ENCODE peak calls at places on chromosomes 2 and 18, in four cellular contexts. O is HepG2, C is K562, Y is HCT116. S is an unnamed sample.

GRCh38 chr18:76482971-76483691 is 11.9 kb downstream of the ZNF516 start:
- DNase-seq in O (no peak), C (no peak), Y (no peak), S (no peak)

GRCh38 chr2:85353876-85354285 is 447 bp downstream of the RETSAT start:
- DNase-seq in O (peak; percentile 25), C (peak; percentile 53), Y (peak; percentile 12), S (no peak)

GRCh38 chr2:80048296-80048695 is 256.3 kb downstream of the LRRTM1 start:
- DNase-seq in O (no peak), C (no peak), Y (no peak), S (no peak)

GRCh38 chr18:58180738-58181353 is 136.8 kb downstream of the NEDD4L start:
- DNase-seq in O (peak; percentile 37), C (peak; percentile 53), Y (no peak), S (no peak)

GRCh38 chr2:21268197-21268870 is 144.6 kb downstream of the TDRD15 start:
- DNase-seq in O (no peak), C (no peak), Y (no peak), S (no peak)

GRCh38 chr2:65319674-65320041 is 92.0 kb downstream of the ACTR2 start:
- DNase-seq in O (no peak), C (no peak), Y (no peak), S (no peak)

GRCh38 chr18:3596324-3597158 is 146.6 kb downstream of the TGIF1 start:
- DNase-seq in O (peak; percentile 88), C (peak; percentile 82), Y (no peak), S (no peak)

GRCh38 chr2:240149943-240150784 is 9.7 kb upstream of the OTOS start:
- DNase-seq in O (peak; percentile 40), C (peak; percentile 66), Y (peak; percentile 33), S (no peak)

GRCh38 chr2:221914334-221914733 is 342.2 kb upstream of the EPHA4 start:
- DNase-seq in O (no peak), C (no peak), Y (no peak), S (no peak)

GRCh38 chr2:36456227-36456788 is 100.7 kb downstream of the CRIM1 start:
- DNase-seq in O (no peak), C (no peak), Y (no peak), S (no peak)

GRCh38 chr2:40220177-40220925 is 231.5 kb downstream of the SLC8A1 start:
- DNase-seq in O (no peak), C (no peak), Y (no peak), S (no peak)

GRCh38 chr2:99688699-99689098 is 198.9 kb upstream of the REV1 start:
- DNase-seq in O (no peak), C (no peak), Y (no peak), S (no peak)

GRCh38 chr2:8202139-8202538 is 479.7 kb upstream of the ID2 start:
- DNase-seq in O (no peak), C (no peak), Y (no peak), S (no peak)

GRCh38 chr2:233832414-233832813 is 21.9 kb downstream of the HJURP start:
- DNase-seq in O (no peak), C (no peak), Y (no peak), S (no peak)

GRCh38 chr2:102238039-102238756 is 51.4 kb downstream of the IL1RL2 start:
- DNase-seq in O (no peak), C (no peak), Y (no peak), S (no peak)

GRCh38 chr18:32896781-32897547 is 124.1 kb upstream of the KLHL14 start:
- DNase-seq in O (no peak), C (no peak), Y (no peak), S (no peak)

GRCh38 chr2:84395819-84396218 is 63.3 kb downstream of the SUCLG1 start:
- DNase-seq in O (no peak), C (no peak), Y (no peak), S (no peak)

GRCh38 chr2:206831442-206831995 is 66.1 kb downstream of the FASTKD2 start:
- DNase-seq in O (no peak), C (no peak), Y (no peak), S (no peak)

GRCh38 chr2:197097578-197098366 is 171.3 kb upstream of the PGAP1 start:
- DNase-seq in O (no peak), C (no peak), Y (no peak), S (no peak)

DNA sequence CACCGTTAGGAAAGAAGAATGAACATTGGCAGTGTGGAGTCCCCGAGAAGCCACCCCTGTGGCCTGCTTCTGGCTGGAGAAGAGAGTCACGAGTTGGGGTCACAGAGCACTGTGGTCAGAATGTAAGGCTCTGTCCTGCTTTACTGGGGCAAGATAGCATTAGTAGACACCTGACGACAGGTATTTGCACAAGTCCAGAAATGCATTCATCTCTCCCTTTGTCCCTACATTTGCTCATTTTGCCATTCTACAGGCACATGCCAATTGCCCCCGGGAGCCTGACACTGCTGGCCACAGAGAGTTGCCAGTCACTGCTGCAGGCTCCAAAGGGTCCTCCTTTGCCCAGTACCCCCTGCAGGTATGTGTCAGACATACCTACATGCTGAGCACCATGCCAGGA is 133.3 kb downstream of the SMAD2 start:
- DNase-seq in O (no peak), C (no peak), Y (no peak), S (no peak)
- TF ChIP-seq TCF7L2 in O (no peak), C (no peak), Y (no peak), S (no peak)

GRCh38 chr2:2775018-2775417 is 443.9 kb upstream of the MYT1L start:
- DNase-seq in O (no peak), C (no peak), Y (no peak), S (no peak)
- H3K9me3 ChIP-seq in O (no peaks in the 10 kb centered on the region), C (no peaks in the 10 kb centered on the region), Y (no peaks in the 10 kb centered on the region), S (no peaks in the 10 kb centered on the region)

GRCh38 chr2:55133467-55134315 is 83.4 kb upstream of the RTN4 start:
- DNase-seq in O (peak; percentile 81), C (peak; percentile 41), Y (no peak), S (no peak)
- TF ChIP-seq TCF7L2 in O (no peak), C (no peak), Y (no peak), S (no peak)

DNA sequence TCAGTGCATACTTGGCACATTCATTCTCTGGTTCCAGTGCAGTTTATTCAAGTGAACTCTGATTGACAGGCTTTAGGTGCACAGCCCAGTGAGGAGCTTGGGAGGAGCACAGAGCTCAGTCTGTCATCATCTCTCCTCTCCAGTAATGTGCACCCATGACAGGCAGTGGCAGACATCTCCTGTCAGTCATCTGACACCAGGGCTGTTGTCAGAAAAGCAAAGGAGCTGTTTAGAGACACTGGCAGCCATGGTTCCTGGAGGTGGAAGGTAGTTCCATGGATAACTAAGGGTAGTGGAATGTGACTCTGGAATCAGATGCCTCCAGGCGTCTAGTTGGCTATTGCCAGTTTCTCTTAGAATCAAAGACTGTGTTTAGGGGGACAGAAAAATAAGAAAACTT is 308.8 kb downstream of the DCDC2C start:
- DNase-seq in O (no peak), C (no peak), Y (no peak), S (no peak)
- H3K9me3 ChIP-seq in O (no peaks in the 10 kb centered on the region), C (no peaks in the 10 kb centered on the region), Y (no peaks in the 10 kb centered on the region), S (no peaks in the 10 kb centered on the region)

GRCh38 chr2:164737612-164738081 is 104.0 kb downstream of the COBLL1 start:
- DNase-seq in O (peak; percentile 82), C (peak; percentile 17), Y (peak; percentile 73), S (no peak)
- TF ChIP-seq TCF7L2 in O (no peak), C (no peak), Y (no peak), S (no peak)

DNA sequence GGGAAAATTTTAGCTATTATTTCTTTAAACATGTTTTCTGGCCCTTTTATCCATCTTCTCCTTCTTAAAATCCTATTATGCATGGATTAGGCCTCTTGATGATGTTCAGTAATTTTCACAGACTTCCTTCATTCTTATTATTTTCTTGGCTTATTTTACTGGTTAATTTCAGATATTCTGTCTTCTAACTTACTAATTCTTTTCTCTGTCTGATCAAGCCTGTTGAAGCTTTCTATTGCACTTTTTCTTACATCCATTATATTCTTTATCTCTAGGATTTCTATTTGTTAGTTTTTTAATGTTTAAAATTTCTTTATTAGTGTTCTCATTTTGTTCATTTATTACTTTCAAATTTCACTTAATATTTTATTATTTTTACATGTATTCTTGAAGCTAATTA is 105.3 kb upstream of the GALNT13 start:
- DNase-seq in O (no peak), C (no peak), Y (no peak), S (no peak)
- H3K9me3 ChIP-seq in O (peaks cover 95% of the 10 kb centered on the region), C (peaks cover 5% of the 10 kb centered on the region), Y (no peaks in the 10 kb centered on the region), S (peaks cover 4% of the 10 kb centered on the region)